ENCODE peak calls at places on chromosome 6, in seven cellular contexts. E is A549, N is endothelial cell of umbilical vein, R is BJ, H is fibroblast of the aortic adventitia, O is left ventricle myocardium inferior, G is heart left ventricle. U is an unnamed sample.

GRCh38 chr6:137105375-137105774 is 60.6 kb upstream of the IL20RA start:
- DNase-seq in G (no peak), H (no peak), E (no peak), O (no peak), N (no peak), R (no peak), U (no peak)

GRCh38 chr6:105326838-105327745 is 75.8 kb downstream of the PREP start:
- DNase-seq in O (no peak), R (peak), N (no peak), E (peak), H (peak), G (no peak), U (peak)

GRCh38 chr6:144340541-144341371 is 55.6 kb downstream of the UTRN start:
- DNase-seq in R (no peak), G (no peak), H (peak), E (peak), N (peak), O (no peak), U (no peak)

GRCh38 chr6:37160922-37161778 is 8.8 kb upstream of the PIM1 start:
- DNase-seq in O (no peak), N (no peak), R (peak), E (no peak), H (peak), G (no peak), U (no peak)

GRCh38 chr6:12921467-12921866 is 204.9 kb downstream of the PHACTR1 start:
- DNase-seq in O (no peak), H (no peak), R (no peak), N (no peak), E (no peak), G (no peak), U (no peak)

GRCh38 chr6:57283096-57283495 is 34.3 kb upstream of the PRIM2 start:
- DNase-seq in G (no peak), N (no peak), O (no peak), R (no peak), E (no peak), H (peak), U (no peak)

GRCh38 chr6:4667591-4667990 is 108.6 kb upstream of the CDYL start:
- DNase-seq in O (no peak), N (no peak), H (no peak), R (no peak), E (no peak), G (no peak), U (no peak)

GRCh38 chr6:154986787-154987235 is 8.3 kb upstream of the TIAM2 start:
- DNase-seq in O (no peak), N (peak), R (no peak), H (no peak), G (no peak), E (no peak), U (no peak)

GRCh38 chr6:52233975-52234823 is 10.1 kb downstream of the IL17F start:
- DNase-seq in E (peak), G (no peak), H (peak), O (no peak), N (peak), R (peak), U (peak)

GRCh38 chr6:155303361-155303870 is 10.9 kb downstream of the TFB1M start:
- DNase-seq in N (no peak), O (no peak), R (no peak), G (no peak), H (peak), E (no peak), U (no peak)

GRCh38 chr6:149476789-149477455 is 7.9 kb downstream of the ZC3H12D start:
- DNase-seq in E (no peak), R (no peak), G (no peak), O (no peak), N (no peak), H (no peak), U (no peak)

GRCh38 chr6:128696651-128697391 is 176.4 kb upstream of the PTPRK start:
- DNase-seq in H (peak), R (peak), N (peak), E (peak), G (no peak), O (no peak), U (no peak)

GRCh38 chr6:95203153-95203754 is 374.1 kb upstream of the MANEA start:
- DNase-seq in R (no peak), N (peak), O (no peak), G (no peak), E (peak), H (peak), U (no peak)

GRCh38 chr6:133499662-133500061 is 258.5 kb downstream of the EYA4 start:
- DNase-seq in G (no peak), N (no peak), O (no peak), H (no peak), R (no peak), E (no peak), U (no peak)

GRCh38 chr6:57162516-57162915 is 9.6 kb upstream of the BAG2 start:
- DNase-seq in H (no peak), N (no peak), O (no peak), G (no peak), R (no peak), E (no peak), U (no peak)

GRCh38 chr6:94278146-94278545 is 858.8 kb upstream of the EPHA7 start:
- DNase-seq in O (no peak), N (no peak), E (no peak), G (no peak), H (no peak), R (no peak), U (no peak)

GRCh38 chr6:168221497-168222079 is 98.0 kb downstream of the DACT2 start:
- DNase-seq in O (no peak), G (no peak), R (no peak), N (no peak), E (no peak), H (no peak), U (no peak)

GRCh38 chr6:45946352-45946751 is 69.3 kb downstream of the CLIC5 start:
- DNase-seq in R (peak), O (no peak), G (no peak), N (no peak), E (peak), H (peak), U (peak)

GRCh38 chr6:43143235-43144124 is 27.6 kb upstream of the SRF start:
- DNase-seq in N (peak), H (peak), G (peak), E (peak), R (peak), O (peak), U (peak)

GRCh38 chr6:73460044-73460443 is 1.5 kb upstream of the MTO1 start:
- DNase-seq in O (no peak), R (no peak), E (no peak), H (no peak), G (no peak), N (no peak), U (no peak)

GRCh38 chr6:34235605-34236422 is 859 bp upstream of the HMGA1 start:
- DNase-seq in N (peak), G (peak), H (peak), E (peak), R (no peak), O (peak), U (no peak)

GRCh38 chr6:128161839-128162238 is 261.0 kb upstream of the THEMIS start:
- DNase-seq in O (no peak), N (no peak), H (no peak), G (no peak), R (no peak), E (no peak), U (no peak)

GRCh38 chr6:43391448-43392031 is 22.1 kb upstream of the ZNF318 start:
- DNase-seq in H (no peak), R (no peak), O (no peak), G (no peak), E (no peak), N (no peak), U (no peak)

GRCh38 chr6:126721581-126722145 is 381.7 kb downstream of the CENPW start:
- DNase-seq in G (no peak), E (peak), O (no peak), H (peak), N (peak), R (peak), U (peak)

GRCh38 chr6:85496009-85496579 is 46.2 kb downstream of the NT5E start:
- DNase-seq in H (no peak), G (no peak), R (no peak), E (no peak), N (no peak), O (no peak), U (no peak)

GRCh38 chr6:118709859-118710350 is 58.5 kb upstream of the CEP85L start:
- DNase-seq in G (no peak), O (no peak), E (peak), H (no peak), R (peak), N (no peak), U (peak)

GRCh38 chr6:90778419-90779203 is 191.7 kb upstream of the MAP3K7 start:
- DNase-seq in G (no peak), N (no peak), O (no peak), E (no peak), R (no peak), H (no peak), U (no peak)

GRCh38 chr6:168274046-168274952 is 45.3 kb downstream of the DACT2 start:
- DNase-seq in H (no peak), O (no peak), G (no peak), N (no peak), E (peak), R (no peak), U (no peak)

GRCh38 chr6:116016846-116017545 is 43.7 kb downstream of the FRK start:
- DNase-seq in G (no peak), H (peak), E (peak), O (no peak), R (no peak), N (peak), U (no peak)
- H3K4me3 ChIP-seq in G (no peak), H (no peak), E (peak), O (no peak), R (no peak), N (no peak), U (no peak)

GRCh38 chr6:135627092-135627715 is 129.7 kb upstream of the AHI1 start:
- DNase-seq in R (no peak), N (no peak), H (no peak), G (no peak), E (no peak), O (no peak), U (no peak)

GRCh38 chr6:135624402-135625297 is 127.1 kb upstream of the AHI1 start:
- DNase-seq in N (no peak), E (no peak), O (no peak), R (no peak), H (no peak), G (no peak), U (no peak)

DNA sequence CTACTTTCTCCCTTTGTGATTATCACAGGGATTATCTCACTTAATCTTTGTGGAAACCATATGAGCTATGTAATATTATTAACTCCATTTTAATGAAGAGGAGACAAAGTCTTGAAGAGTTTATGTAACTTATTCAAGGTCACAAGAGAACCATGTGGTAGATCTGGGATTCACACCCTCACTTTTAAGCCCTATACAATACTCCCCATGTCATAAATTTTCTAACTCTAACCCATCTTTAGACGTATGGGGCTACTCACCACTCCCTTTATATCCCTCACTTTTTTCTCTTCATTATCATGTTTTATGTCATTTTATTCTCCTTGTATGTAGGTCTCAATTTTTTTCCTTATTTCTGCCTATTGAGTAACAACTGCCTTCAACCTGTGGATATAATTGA is 126.4 kb upstream of the AHI1 start:
- DNase-seq in E (no peak), O (no peak), H (no peak), G (no peak), N (no peak), R (no peak), U (no peak)
- TF ChIP-seq CTCF in E (no peak), O (no peak), H (no peak), G (no peak), N (no peak), R (no peak), U (no peak)

DNA sequence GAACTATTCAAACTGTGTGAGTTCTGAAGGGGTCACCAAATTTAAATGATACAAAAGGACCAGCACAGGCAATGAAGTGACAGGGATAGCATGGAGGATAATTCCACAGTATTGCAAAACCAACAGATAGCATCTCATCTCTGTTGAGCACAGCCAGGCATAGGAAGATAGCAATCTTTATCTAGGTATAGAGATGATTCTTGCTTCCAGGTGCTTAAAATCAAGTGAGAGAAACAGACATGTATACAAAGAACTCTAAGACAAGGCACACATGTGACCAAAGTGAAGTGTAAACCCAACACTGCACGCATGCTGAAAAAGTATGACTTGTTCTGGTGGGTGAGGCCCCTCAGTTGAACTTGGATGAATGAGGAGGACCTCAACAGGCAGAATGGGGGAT is 48.4 kb upstream of the ARMC2 start:
- DNase-seq in R (no peak), G (no peak), O (no peak), H (no peak), E (no peak), N (no peak), U (no peak)
- H3K4me3 ChIP-seq in R (no peak), G (no peak), O (no peak), H (no peak), E (no peak), N (no peak), U (no peak)

GRCh38 chr6:169288591-169288990 is 34.9 kb upstream of the THBS2 start:
- DNase-seq in H (peak), R (no peak), O (peak), G (no peak), E (no peak), N (no peak), U (no peak)

GRCh38 chr6:169286961-169287360 is 33.3 kb upstream of the THBS2 start:
- DNase-seq in R (no peak), G (no peak), N (no peak), O (no peak), H (no peak), E (no peak), U (no peak)

GRCh38 chr6:169289257-169289656 is 35.6 kb upstream of the THBS2 start:
- DNase-seq in H (no peak), N (no peak), G (no peak), R (no peak), E (no peak), O (no peak), U (no peak)

GRCh38 chr6:169289671-169290408 is 36.2 kb upstream of the THBS2 start:
- DNase-seq in G (no peak), N (no peak), H (peak), R (no peak), O (peak), E (no peak), U (no peak)

DNA sequence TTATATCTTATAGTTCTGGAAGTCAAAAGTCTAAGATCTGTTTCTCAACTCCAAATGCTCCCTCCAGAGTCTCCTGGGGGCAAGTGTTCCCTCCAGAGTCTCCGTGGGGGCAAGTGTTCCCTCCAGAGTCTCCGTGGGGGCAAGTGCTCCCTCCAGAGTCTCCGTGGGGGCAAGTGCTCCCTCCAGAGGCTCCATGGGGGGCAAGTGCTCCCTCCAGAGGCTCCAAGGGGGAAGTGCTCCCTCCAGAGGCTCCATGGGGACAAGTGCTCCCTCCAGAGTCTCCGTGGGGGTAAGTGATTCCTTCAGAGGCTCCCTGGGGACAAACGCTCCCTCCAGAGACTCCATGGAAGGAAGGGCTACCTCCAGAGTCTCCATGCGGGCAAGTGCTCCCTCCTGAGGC is 34.0 kb upstream of the THBS2 start:
- DNase-seq in N (no peak), R (no peak), H (no peak), O (no peak), E (no peak), G (no peak), U (no peak)
- TF ChIP-seq CTCF in N (no peak), R (no peak), H (peak), O (no peak), E (no peak), G (no peak), U (peak)

GRCh38 chr6:111150577-111150976 is 63.3 kb downstream of the SLC16A10 start:
- DNase-seq in O (no peak), E (no peak), R (no peak), H (no peak), G (no peak), N (no peak), U (no peak)

GRCh38 chr6:111157412-111157811 is 70.1 kb downstream of the SLC16A10 start:
- DNase-seq in H (no peak), N (no peak), R (no peak), O (no peak), G (no peak), E (no peak), U (no peak)

GRCh38 chr6:111159628-111160027 is 72.3 kb downstream of the SLC16A10 start:
- DNase-seq in G (no peak), E (no peak), R (no peak), N (no peak), O (no peak), H (no peak), U (no peak)

DNA sequence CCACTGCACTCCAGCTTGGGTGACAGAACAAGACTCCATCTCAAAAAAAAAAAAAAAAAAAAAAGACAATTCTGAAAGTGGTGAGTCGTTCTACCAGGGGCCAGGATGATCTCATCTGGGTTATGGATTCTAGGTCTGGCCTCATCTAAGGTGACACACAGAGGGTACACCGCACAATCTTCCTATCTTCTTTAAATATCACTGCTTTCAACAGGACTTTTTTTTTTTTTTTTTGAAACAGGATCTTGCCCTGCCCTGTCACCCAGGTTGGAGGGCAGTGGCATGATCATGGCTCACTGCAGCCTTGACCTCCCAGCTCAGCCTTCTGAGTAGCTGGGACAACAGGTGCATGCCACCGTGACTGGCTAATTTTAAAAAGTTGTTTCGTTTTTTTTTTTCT is 67.7 kb downstream of the SLC16A10 start:
- DNase-seq in G (no peak), E (no peak), H (no peak), N (no peak), R (no peak), O (no peak), U (no peak)
- H3K4me3 ChIP-seq in G (no peak), E (no peak), H (no peak), N (no peak), R (no peak), O (no peak), U (no peak)

GRCh38 chr6:28443112-28443773 is at the start of gene ZSCAN23:
- DNase-seq in E (no peak), H (peak), R (peak), O (peak), N (peak), G (peak), U (peak)
- TF ChIP-seq CTCF in E (no peak), H (no peak), R (no peak), O (no peak), N (no peak), G (no peak), U (no peak)